ENCODE peak calls at places on chromosomes 1 and 21, in eight cellular contexts. W is right lobe of liver, S is HCT116, J is lower lobe of right lung, K is cardiac muscle cell, D is ovary, C is H9, A is testis. G is an unnamed sample. For H3K4me1 and H3K27me3, the result is how much of the 10 kb centered on the place peaks cover.

GRCh38 chr1:37480581-37481288 is 6.4 kb downstream of the ZC3H12A start:
- DNase-seq in D (no peak), W (peak), J (no peak), K (no peak), C (no peak), S (no peak), A (no peak), G (no peak)

GRCh38 chr1:207831517-207832327 is 79.2 kb downstream of the CD34 start:
- DNase-seq in D (peak), J (no peak), C (no peak), S (no peak), K (no peak), W (no peak), A (no peak), G (no peak)

GRCh38 chr1:19662313-19662712 is 2.4 kb upstream of the HTR6 start:
- DNase-seq in K (no peak), S (no peak), A (no peak), C (no peak), D (no peak), W (no peak), J (no peak), G (no peak)

GRCh38 chr1:25952851-25953401 is 44.9 kb downstream of the PAFAH2 start:
- DNase-seq in A (peak), C (no peak), W (no peak), J (no peak), S (no peak), K (no peak), D (peak), G (no peak)

GRCh38 chr1:83761084-83761760 is 237.7 kb downstream of the TTLL7 start:
- DNase-seq in K (peak), S (no peak), A (no peak), W (no peak), C (no peak), J (no peak), D (no peak), G (no peak)

GRCh38 chr1:111236379-111236778 is 8.9 kb downstream of the CHI3L2 start:
- DNase-seq in S (no peak), C (no peak), W (no peak), A (no peak), D (no peak), K (no peak), J (no peak), G (no peak)

GRCh38 chr1:37041483-37041882 is 7.2 kb upstream of the GRIK3 start:
- DNase-seq in S (no peak), K (no peak), W (no peak), A (no peak), J (no peak), C (no peak), D (no peak), G (no peak)

GRCh38 chr1:39802496-39803260 is 14.0 kb upstream of the BMP8B start:
- DNase-seq in K (no peak), S (no peak), A (no peak), J (peak), C (no peak), W (no peak), D (no peak), G (no peak)

GRCh38 chr1:43381609-43382008 is 8.0 kb downstream of the MED8 start:
- DNase-seq in C (no peak), J (no peak), K (no peak), W (no peak), D (no peak), S (no peak), A (no peak), G (no peak)

GRCh38 chr1:10398278-10398733 is 558 bp upstream of the PGD start:
- DNase-seq in S (no peak), W (no peak), J (no peak), C (no peak), A (no peak), D (no peak), K (no peak), G (no peak)

GRCh38 chr1:39938856-39939255 is 16.1 kb upstream of the MFSD2A start:
- DNase-seq in S (no peak), W (no peak), D (no peak), J (no peak), C (no peak), A (no peak), K (no peak), G (no peak)

GRCh38 chr1:234990328-234990675 is 138.3 kb downstream of the TOMM20 start:
- DNase-seq in S (no peak), A (no peak), C (no peak), W (peak), D (no peak), K (no peak), J (no peak), G (no peak)

GRCh38 chr1:109478806-109479205 is 4.9 kb upstream of the ATXN7L2 start:
- DNase-seq in K (peak), J (no peak), W (no peak), D (no peak), C (peak), S (no peak), A (peak), G (no peak)

GRCh38 chr1:46410156-46411009 is 16.3 kb downstream of the FAAH start:
- DNase-seq in J (peak), W (no peak), K (no peak), C (no peak), A (no peak), D (no peak), S (no peak), G (no peak)

GRCh38 chr1:183290628-183291027 is 104.6 kb downstream of the LAMC2 start:
- DNase-seq in W (no peak), D (no peak), J (no peak), K (no peak), A (no peak), C (no peak), S (no peak), G (no peak)

GRCh38 chr1:183291216-183291762 is 105.2 kb downstream of the LAMC2 start:
- DNase-seq in D (no peak), C (no peak), A (no peak), J (no peak), W (no peak), K (no peak), S (no peak), G (no peak)

GRCh38 chr1:183288583-183288982 is 102.5 kb downstream of the LAMC2 start:
- DNase-seq in S (no peak), K (no peak), W (no peak), C (no peak), A (no peak), J (no peak), D (no peak), G (no peak)

GRCh38 chr1:183287191-183287675 is 101.2 kb downstream of the LAMC2 start:
- DNase-seq in K (peak), D (peak), W (no peak), S (no peak), C (no peak), A (peak), J (no peak), G (no peak)

GRCh38 chr1:183289104-183289503 is 103.0 kb downstream of the LAMC2 start:
- DNase-seq in C (no peak), J (no peak), A (no peak), D (no peak), S (no peak), K (no peak), W (no peak), G (no peak)
- H3K27ac ChIP-seq in C (no peak), J (no peak), A (no peak), D (no peak), S (no peak), K (no peak), W (no peak), G (no peak)

DNA sequence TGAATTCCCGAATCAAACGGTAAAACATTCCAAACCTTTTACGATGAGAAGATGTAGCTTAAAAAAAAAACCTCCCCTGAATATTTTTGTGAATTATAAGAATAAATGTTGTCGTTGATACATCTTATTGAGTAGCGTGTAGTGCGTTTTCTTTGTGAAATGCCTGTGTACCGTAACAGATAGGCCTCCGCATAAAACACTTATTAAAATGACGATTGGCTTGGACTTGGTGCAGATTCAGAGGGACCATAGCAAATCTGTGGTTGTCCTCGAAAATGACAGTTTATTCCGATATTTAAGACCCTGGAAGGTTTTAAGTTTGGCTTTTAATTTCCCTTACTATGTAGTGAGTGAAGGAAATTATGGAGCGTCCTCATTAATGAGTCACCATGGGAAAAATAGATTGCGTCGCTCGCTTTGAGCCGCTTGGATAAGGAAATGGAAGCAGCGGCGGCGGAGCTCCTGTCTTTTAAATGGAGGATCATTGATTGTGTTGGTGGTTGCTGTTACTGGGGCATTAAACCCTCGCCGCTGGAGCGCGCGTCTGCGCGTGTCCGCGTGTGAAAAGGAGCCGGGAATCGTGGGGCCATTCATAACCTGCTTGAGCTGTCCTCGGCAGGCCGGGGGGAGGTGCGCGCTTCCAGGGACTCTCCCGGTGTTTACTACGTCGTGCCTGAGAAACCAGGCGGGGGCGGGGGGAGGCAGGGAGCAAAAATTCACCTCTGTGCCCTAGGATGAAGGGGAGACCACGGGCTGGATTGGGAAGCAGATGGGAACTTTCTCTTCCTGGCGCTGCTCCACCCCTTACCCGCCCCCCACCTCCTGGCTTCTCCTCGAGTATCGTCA is 1.6 kb downstream of the SPEN start:
- DNase-seq in W (peak), D (peak), A (peak), K (peak), J (peak), C (peak), S (peak), G (no peak)
- H3K4me1 ChIP-seq in W (half or more), D (under half), A (under half), K (under half), J (under half), C (under half), S (under half), G (under half)

GRCh38 chr1:246725191-246725590 is 982 bp downstream of the SCCPDH start:
- DNase-seq in C (no peak), K (no peak), J (no peak), S (no peak), D (no peak), A (peak), W (peak), G (no peak)

GRCh38 chr1:246726255-246726679 is 2.1 kb downstream of the SCCPDH start:
- DNase-seq in D (no peak), C (no peak), S (no peak), J (no peak), W (peak), K (no peak), A (peak), G (no peak)

GRCh38 chr1:246724725-246725095 is 501 bp downstream of the SCCPDH start:
- DNase-seq in S (no peak), A (peak), J (no peak), K (peak), W (no peak), D (no peak), C (no peak), G (peak)

GRCh38 chr1:246722720-246723119 is 1.5 kb upstream of the SCCPDH start:
- DNase-seq in C (no peak), K (no peak), W (no peak), A (no peak), D (no peak), J (no peak), S (no peak), G (no peak)

DNA sequence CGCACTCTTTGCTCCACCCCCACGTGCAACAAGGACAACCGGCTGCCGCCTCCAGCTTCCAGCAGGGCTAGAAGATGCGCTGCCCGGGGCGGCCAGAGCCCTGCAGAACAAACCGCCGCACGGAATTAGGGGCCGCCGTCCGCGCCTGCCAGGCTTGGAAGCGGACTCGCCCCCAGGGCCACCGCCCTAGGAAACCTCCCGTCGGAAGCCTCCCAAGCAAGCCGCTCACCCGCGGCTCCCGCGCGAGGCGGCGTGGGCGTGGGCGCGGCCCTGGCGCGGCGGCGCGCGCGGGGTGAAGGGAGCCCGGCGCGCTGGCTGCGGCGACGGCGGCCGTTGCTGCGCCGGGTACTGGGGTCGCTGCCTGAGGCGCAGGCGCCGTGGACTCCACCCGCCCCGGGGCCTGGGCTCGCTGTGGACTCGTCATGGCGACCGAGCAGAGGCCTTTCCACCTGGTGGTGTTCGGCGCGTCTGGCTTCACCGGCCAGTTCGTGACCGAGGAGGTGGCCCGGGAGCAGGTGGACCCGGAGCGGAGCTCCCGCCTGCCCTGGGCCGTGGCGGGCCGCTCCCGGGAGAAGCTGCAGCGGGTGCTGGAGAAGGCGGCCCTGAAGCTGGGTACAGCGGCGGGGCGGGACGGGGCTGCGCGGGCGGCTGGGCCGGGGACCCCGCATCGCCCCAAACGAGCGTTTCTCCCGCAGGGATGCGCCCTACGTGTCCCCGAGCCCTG is at the start of gene SCCPDH:
- DNase-seq in C (peak), J (peak), K (peak), S (no peak), D (peak), A (peak), W (peak), G (peak)
- H3K27me3 ChIP-seq in C (under half), J (under half), K (under half), S (under half), D (under half), A (under half), W (under half), G (under half)

GRCh38 chr1:99531578-99532570 is 114.0 kb upstream of the PALMD start:
- DNase-seq in S (no peak), D (no peak), C (no peak), W (no peak), A (no peak), J (no peak), K (no peak), G (no peak)
- H3K27ac ChIP-seq in S (no peak), D (no peak), C (no peak), W (no peak), A (no peak), J (no peak), K (no peak), G (no peak)

GRCh38 chr1:32960819-32961355 is 3.7 kb downstream of the RNF19B start:
- DNase-seq in J (no peak), D (no peak), A (no peak), C (no peak), W (no peak), S (no peak), K (no peak), G (no peak)

GRCh38 chr1:32962248-32962896 is 2.2 kb downstream of the RNF19B start:
- DNase-seq in C (no peak), D (no peak), A (no peak), K (no peak), W (no peak), S (no peak), J (no peak), G (no peak)

GRCh38 chr1:32960342-32960741 is 4.3 kb downstream of the RNF19B start:
- DNase-seq in K (no peak), S (no peak), D (no peak), W (no peak), C (no peak), A (peak), J (no peak), G (no peak)

GRCh38 chr1:32957017-32957416 is 7.6 kb downstream of the RNF19B start:
- DNase-seq in J (no peak), W (no peak), K (no peak), D (no peak), C (no peak), A (no peak), S (no peak), G (no peak)

GRCh38 chr1:32958827-32959226 is 5.8 kb downstream of the RNF19B start:
- DNase-seq in S (no peak), D (no peak), C (no peak), J (no peak), W (no peak), K (no peak), A (peak), G (no peak)
- H3K4me1 ChIP-seq in S (under half), D (under half), C (under half), J (under half), W (under half), K (under half), A (under half), G (under half)

GRCh38 chr1:3129133-3129490 is 60.1 kb downstream of the PRDM16 start:
- DNase-seq in J (no peak), A (no peak), S (no peak), K (no peak), W (no peak), D (no peak), C (no peak), G (no peak)

GRCh38 chr1:3126756-3127718 is 58.0 kb downstream of the PRDM16 start:
- DNase-seq in A (peak), J (no peak), S (no peak), C (no peak), K (no peak), D (peak), W (no peak), G (no peak)

GRCh38 chr1:3125546-3126368 is 56.8 kb downstream of the PRDM16 start:
- DNase-seq in C (no peak), S (no peak), A (no peak), D (no peak), W (no peak), K (no peak), J (no peak), G (no peak)

GRCh38 chr1:3128431-3129132 is 59.6 kb downstream of the PRDM16 start:
- DNase-seq in S (no peak), J (no peak), W (no peak), C (no peak), K (no peak), A (no peak), D (no peak), G (no peak)

GRCh38 chr1:3127738-3128137 is 58.7 kb downstream of the PRDM16 start:
- DNase-seq in J (peak), A (no peak), K (peak), S (no peak), W (no peak), C (no peak), D (peak), G (no peak)
- H3K27me3 ChIP-seq in J (under half), A (under half), K (under half), S (under half), W (under half), C (under half), D (under half), G (under half)

DNA sequence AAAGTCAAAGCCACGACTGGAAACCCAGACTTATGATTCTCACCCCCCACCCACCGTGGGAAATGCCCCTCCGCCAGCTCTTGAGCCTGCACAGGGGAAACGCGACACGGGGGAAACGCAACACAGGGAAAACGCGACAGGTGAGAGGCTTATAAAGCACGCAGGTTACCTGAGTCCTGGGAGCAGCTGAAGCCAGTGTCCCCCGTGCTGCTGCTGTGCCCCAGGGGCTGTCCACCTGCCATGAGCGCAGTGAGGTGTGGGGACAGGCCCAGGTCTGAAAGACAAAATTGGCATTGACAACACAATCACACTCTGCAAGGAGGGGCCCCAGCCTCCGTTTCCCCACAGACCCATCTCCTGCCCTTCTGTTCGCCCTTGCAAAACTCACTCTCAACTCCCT is 46.3 kb downstream of the GPR161 start:
- DNase-seq in C (no peak), S (no peak), A (no peak), J (no peak), W (no peak), K (no peak), D (no peak), G (no peak)
- H3K27ac ChIP-seq in C (no peak), S (no peak), A (no peak), J (no peak), W (no peak), K (no peak), D (no peak), G (no peak)

GRCh38 chr21:41282412-41282811 is 34.2 kb upstream of the FAM3B start:
- DNase-seq in S (no peak), K (no peak), A (no peak), D (no peak), J (no peak), C (no peak), W (no peak), G (no peak)

GRCh38 chr21:41283211-41283818 is 33.3 kb upstream of the FAM3B start:
- DNase-seq in W (peak), S (peak), J (no peak), C (peak), D (no peak), A (peak), K (peak), G (peak)

DNA sequence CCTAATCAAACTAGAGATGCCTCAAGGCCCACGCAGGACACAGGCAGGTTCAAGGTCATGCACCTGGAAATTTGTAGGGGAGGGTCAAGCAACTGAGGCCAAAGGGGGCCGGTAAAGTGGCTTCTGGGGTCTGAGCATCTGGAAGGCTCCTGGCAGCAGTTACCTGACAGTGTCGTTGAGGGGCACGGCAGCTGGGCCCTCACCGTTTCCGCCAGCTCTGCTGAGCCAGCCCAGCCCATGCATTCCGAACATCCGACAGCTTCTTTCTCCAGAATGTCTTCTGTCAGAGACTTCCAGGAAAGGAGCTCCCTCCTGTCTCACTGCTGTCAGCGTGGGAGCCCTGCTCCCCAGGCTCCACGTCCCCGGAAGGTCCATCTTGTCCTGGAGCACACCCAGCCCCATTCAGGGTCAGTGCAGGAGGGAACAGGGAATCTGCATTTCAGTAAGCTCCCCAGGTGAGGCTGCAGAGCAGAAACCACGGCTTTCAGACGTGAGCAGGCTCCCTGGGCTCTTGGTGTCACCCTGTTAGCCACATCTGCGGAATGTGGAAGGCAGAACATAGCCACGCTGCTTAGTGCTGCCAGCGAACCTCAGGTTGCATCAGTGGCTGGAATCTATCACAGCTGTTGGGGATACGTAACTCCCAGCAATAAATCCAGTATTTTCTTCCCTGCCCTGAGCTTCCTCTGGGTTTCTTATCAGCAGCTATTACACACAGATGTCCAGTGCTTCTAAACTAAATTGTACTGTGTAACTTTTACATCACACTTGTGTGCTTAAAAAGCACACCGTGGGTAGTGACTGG is 36.3 kb upstream of the FAM3B start:
- DNase-seq in A (no peak), W (no peak), S (no peak), D (no peak), K (no peak), C (no peak), J (no peak), G (no peak)
- H3K4me1 ChIP-seq in A (under half), W (under half), S (under half), D (under half), K (under half), C (under half), J (under half), G (under half)

DNA sequence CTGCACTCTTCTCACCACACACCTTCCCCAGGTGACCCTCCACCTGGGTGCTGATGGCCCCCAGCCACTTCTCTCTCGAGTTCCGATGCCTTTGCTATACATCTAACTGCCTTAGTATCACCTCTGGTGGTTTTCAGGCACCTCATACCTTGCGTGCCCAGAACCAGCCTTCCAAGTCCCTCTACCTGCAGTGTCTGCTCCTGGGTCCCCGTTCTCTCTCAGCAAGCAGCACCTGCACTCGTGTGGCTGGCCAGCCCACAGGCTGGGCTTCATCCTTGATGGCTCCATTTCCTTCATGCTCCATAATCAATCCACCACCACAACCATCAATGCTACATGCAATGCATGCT is 49.2 kb upstream of the EDN2 start:
- DNase-seq in K (no peak), W (no peak), S (no peak), C (no peak), A (no peak), D (peak), J (peak), G (no peak)
- H3K27me3 ChIP-seq in K (under half), W (under half), S (under half), C (under half), A (under half), D (under half), J (under half), G (under half)